ENCODE peak calls at places on chromosome X, in four cellular contexts. One of them, this sample, is unnamed.

GRCh38 chrX:134695999-134696398 is 37.7 kb upstream of the PLAC1 start:
- DNase-seq in CD8-positive, alpha-beta T cell: no peak
- DNase-seq in cardiac fibroblast: no peak
- DNase-seq in GM12892: no peak
- DNase-seq in this sample: no peak

GRCh38 chrX:101108293-101108692 is 10.3 kb downstream of the CENPI start:
- DNase-seq in cardiac fibroblast: peak; percentile 73
- DNase-seq in GM12892: no peak
- DNase-seq in CD8-positive, alpha-beta T cell: no peak
- DNase-seq in this sample: no peak

GRCh38 chrX:119410027-119410819 is 11.1 kb downstream of the SLC25A43 start:
- DNase-seq in CD8-positive, alpha-beta T cell: no peak
- DNase-seq in cardiac fibroblast: peak; percentile 72
- DNase-seq in GM12892: no peak
- DNase-seq in this sample: no peak

GRCh38 chrX:17584248-17584681 is 153.0 kb upstream of the SCML1 start:
- DNase-seq in GM12892: no peak
- DNase-seq in cardiac fibroblast: peak; percentile 51
- DNase-seq in CD8-positive, alpha-beta T cell: no peak
- DNase-seq in this sample: no peak

GRCh38 chrX:34859191-34859590 is 83.4 kb upstream of the FAM47B start:
- DNase-seq in GM12892: no peak
- DNase-seq in cardiac fibroblast: no peak
- DNase-seq in CD8-positive, alpha-beta T cell: no peak
- DNase-seq in this sample: no peak

GRCh38 chrX:63275127-63275526 is 76.0 kb downstream of the SPIN4 start:
- DNase-seq in GM12892: peak; percentile 4
- DNase-seq in CD8-positive, alpha-beta T cell: peak; percentile 10
- DNase-seq in cardiac fibroblast: peak; percentile 41
- DNase-seq in this sample: no peak

GRCh38 chrX:43313035-43313434 is 343.1 kb upstream of the MAOA start:
- DNase-seq in GM12892: no peak
- DNase-seq in CD8-positive, alpha-beta T cell: no peak
- DNase-seq in cardiac fibroblast: no peak
- DNase-seq in this sample: no peak

GRCh38 chrX:38563006-38563405 is 1.7 kb downstream of the TSPAN7 start:
- DNase-seq in cardiac fibroblast: no peak
- DNase-seq in GM12892: no peak
- DNase-seq in CD8-positive, alpha-beta T cell: no peak
- DNase-seq in this sample: no peak

GRCh38 chrX:107978707-107979307 is 3.4 kb downstream of the TEX13B start:
- DNase-seq in cardiac fibroblast: peak; percentile 59
- DNase-seq in GM12892: no peak
- DNase-seq in CD8-positive, alpha-beta T cell: no peak
- DNase-seq in this sample: no peak

GRCh38 chrX:39773150-39773549 is 324.6 kb downstream of the BCOR start:
- DNase-seq in CD8-positive, alpha-beta T cell: no peak
- DNase-seq in GM12892: no peak
- DNase-seq in cardiac fibroblast: no peak
- DNase-seq in this sample: no peak

GRCh38 chrX:56797966-56798711 is 69.1 kb downstream of the NBDY start:
- DNase-seq in GM12892: no peak
- DNase-seq in cardiac fibroblast: peak; percentile 7
- DNase-seq in CD8-positive, alpha-beta T cell: no peak
- DNase-seq in this sample: no peak

GRCh38 chrX:138765061-138765460 is 53.5 kb upstream of the FGF13 start:
- DNase-seq in CD8-positive, alpha-beta T cell: no peak
- DNase-seq in cardiac fibroblast: no peak
- DNase-seq in GM12892: no peak
- DNase-seq in this sample: no peak

GRCh38 chrX:155966876-155967275 is 30.6 kb upstream of the IL9R start:
- DNase-seq in CD8-positive, alpha-beta T cell: peak; percentile 36
- DNase-seq in cardiac fibroblast: peak; percentile 16
- DNase-seq in GM12892: peak; percentile 3
- DNase-seq in this sample: peak; percentile 10

GRCh38 chrX:129099206-129099605 is 424.1 kb downstream of the SMARCA1 start:
- DNase-seq in cardiac fibroblast: no peak
- DNase-seq in GM12892: no peak
- DNase-seq in CD8-positive, alpha-beta T cell: no peak
- DNase-seq in this sample: no peak

GRCh38 chrX:147550217-147550616 is 361.5 kb upstream of the FMR1 start:
- DNase-seq in GM12892: no peak
- DNase-seq in CD8-positive, alpha-beta T cell: no peak
- DNase-seq in cardiac fibroblast: no peak
- DNase-seq in this sample: no peak

GRCh38 chrX:45751156-45751555 is 550.5 kb upstream of the DIPK2B start:
- DNase-seq in cardiac fibroblast: peak; percentile 19
- DNase-seq in CD8-positive, alpha-beta T cell: no peak
- DNase-seq in GM12892: no peak
- DNase-seq in this sample: no peak

GRCh38 chrX:134544614-134545255 is 84.8 kb downstream of the HPRT1 start:
- DNase-seq in GM12892: no peak
- DNase-seq in cardiac fibroblast: no peak
- DNase-seq in CD8-positive, alpha-beta T cell: no peak
- DNase-seq in this sample: no peak

GRCh38 chrX:118627084-118627758 is 100.2 kb upstream of the IL13RA1 start:
- DNase-seq in CD8-positive, alpha-beta T cell: no peak
- DNase-seq in GM12892: no peak
- DNase-seq in cardiac fibroblast: peak; percentile 10
- DNase-seq in this sample: no peak

GRCh38 chrX:42869659-42870476 is 91.9 kb upstream of the PPP1R2C start:
- DNase-seq in CD8-positive, alpha-beta T cell: no peak
- DNase-seq in GM12892: no peak
- DNase-seq in cardiac fibroblast: no peak
- DNase-seq in this sample: no peak

GRCh38 chrX:52983526-52983925 is 25.2 kb upstream of the FAM156A start:
- DNase-seq in cardiac fibroblast: no peak
- DNase-seq in GM12892: no peak
- DNase-seq in CD8-positive, alpha-beta T cell: no peak
- DNase-seq in this sample: no peak

GRCh38 chrX:137565921-137566745 is at the start of gene ZIC3:
- DNase-seq in cardiac fibroblast: no peak
- DNase-seq in CD8-positive, alpha-beta T cell: no peak
- DNase-seq in GM12892: no peak
- DNase-seq in this sample: no peak

GRCh38 chrX:68511255-68511654 is 12.4 kb downstream of the YIPF6 start:
- DNase-seq in GM12892: no peak
- DNase-seq in CD8-positive, alpha-beta T cell: no peak
- DNase-seq in cardiac fibroblast: peak; percentile 59
- DNase-seq in this sample: no peak

GRCh38 chrX:45807572-45808425 is 607.1 kb upstream of the DIPK2B start:
- DNase-seq in CD8-positive, alpha-beta T cell: no peak
- DNase-seq in cardiac fibroblast: peak; percentile 80
- DNase-seq in GM12892: no peak
- DNase-seq in this sample: no peak

GRCh38 chrX:119150163-119151135 is 22.8 kb upstream of the KIAA1210 start:
- DNase-seq in cardiac fibroblast: no peak
- DNase-seq in CD8-positive, alpha-beta T cell: no peak
- DNase-seq in GM12892: no peak
- DNase-seq in this sample: no peak

GRCh38 chrX:142804085-142804484 is 221.6 kb upstream of the SPANXN4 start:
- DNase-seq in CD8-positive, alpha-beta T cell: no peak
- DNase-seq in GM12892: no peak
- DNase-seq in cardiac fibroblast: peak; percentile 1
- DNase-seq in this sample: no peak

GRCh38 chrX:135213200-135213844 is 38.5 kb upstream of the ETDA start:
- DNase-seq in GM12892: no peak
- DNase-seq in CD8-positive, alpha-beta T cell: no peak
- DNase-seq in cardiac fibroblast: no peak
- DNase-seq in this sample: no peak

GRCh38 chrX:10833299-10834169 is 213.1 kb upstream of the MID1 start:
- DNase-seq in GM12892: no peak
- DNase-seq in CD8-positive, alpha-beta T cell: no peak
- DNase-seq in cardiac fibroblast: peak; percentile 2
- DNase-seq in this sample: no peak

GRCh38 chrX:33339219-33339618 is 127.9 kb upstream of the DMD start:
- DNase-seq in CD8-positive, alpha-beta T cell: no peak
- DNase-seq in GM12892: no peak
- DNase-seq in cardiac fibroblast: peak; percentile 27
- DNase-seq in this sample: no peak

GRCh38 chrX:130103605-130104004 is 6.7 kb downstream of the ELF4 start:
- DNase-seq in cardiac fibroblast: no peak
- DNase-seq in GM12892: no peak
- DNase-seq in CD8-positive, alpha-beta T cell: no peak
- DNase-seq in this sample: no peak

GRCh38 chrX:13721819-13722527 is 12.4 kb downstream of the TRAPPC2 start:
- DNase-seq in cardiac fibroblast: peak; percentile 51
- DNase-seq in GM12892: no peak
- DNase-seq in CD8-positive, alpha-beta T cell: no peak
- DNase-seq in this sample: no peak